ENCODE peak calls at places on chromosome 9, in five cellular contexts. K is endothelial cell of umbilical vein, I is tibial artery, Y is mesendoderm, J is fibroblast of lung. O is an unnamed sample.

GRCh38 chr9:19108038-19108437 is 5.3 kb upstream of the HAUS6 start:
- DNase-seq in K (no peak), I (no peak), Y (no peak), J (no peak), O (no peak)

GRCh38 chr9:125415583-125416443 is 154.2 kb downstream of the GAPVD1 start:
- DNase-seq in K (no peak), I (no peak), Y (no peak), J (no peak), O (no peak)

GRCh38 chr9:25255216-25255615 is 423.0 kb downstream of the TUSC1 start:
- DNase-seq in K (no peak), I (no peak), Y (no peak), J (no peak), O (no peak)

GRCh38 chr9:133117271-133118178 is 3.5 kb downstream of the RALGDS start:
- DNase-seq in K (no peak), I (peak), Y (no peak), J (peak), O (peak)

GRCh38 chr9:90300901-90301688 is 341.5 kb downstream of the DIRAS2 start:
- DNase-seq in K (peak), I (peak), Y (peak), J (peak), O (no peak)

GRCh38 chr9:4555251-4555650 is 65.0 kb downstream of the SLC1A1 start:
- DNase-seq in K (peak), I (no peak), Y (no peak), J (peak), O (no peak)

GRCh38 chr9:4547016-4547415 is 56.7 kb downstream of the SLC1A1 start:
- DNase-seq in K (peak), I (no peak), Y (no peak), J (peak), O (no peak)

GRCh38 chr9:99184427-99185327 is 37.1 kb downstream of the ALG2 start:
- DNase-seq in K (peak), I (peak), Y (peak), J (peak), O (peak)

GRCh38 chr9:38677660-38678303 is 42.2 kb downstream of the FAM240B start:
- DNase-seq in K (no peak), I (no peak), Y (no peak), J (no peak), O (no peak)

GRCh38 chr9:135610290-135611141 is 28.8 kb downstream of the GLT6D1 start:
- DNase-seq in K (no peak), I (no peak), Y (no peak), J (no peak), O (no peak)

GRCh38 chr9:115291841-115292240 is 173.9 kb upstream of the TNC start:
- DNase-seq in K (no peak), I (no peak), Y (peak), J (peak), O (no peak)

GRCh38 chr9:106403081-106403480 is 459.9 kb upstream of the ZNF462 start:
- DNase-seq in K (no peak), I (no peak), Y (peak), J (peak), O (no peak)

GRCh38 chr9:135402739-135403695 is 76.6 kb upstream of the PPP1R26 start:
- DNase-seq in K (no peak), I (no peak), Y (no peak), J (no peak), O (no peak)

GRCh38 chr9:14531424-14532269 is 161.6 kb downstream of the ZDHHC21 start:
- DNase-seq in K (no peak), I (no peak), Y (no peak), J (no peak), O (no peak)

GRCh38 chr9:93261281-93261680 is 77.3 kb downstream of the WNK2 start:
- DNase-seq in K (no peak), I (no peak), Y (no peak), J (no peak), O (peak)

GRCh38 chr9:37531699-37532098 is 44.5 kb downstream of the FBXO10 start:
- DNase-seq in K (no peak), I (no peak), Y (no peak), J (no peak), O (no peak)

GRCh38 chr9:95511232-95511951 is 5.4 kb downstream of the PTCH1 start:
- DNase-seq in K (peak), I (peak), Y (peak), J (peak), O (no peak)

GRCh38 chr9:131657031-131657377 is 82.9 kb downstream of the RAPGEF1 start:
- DNase-seq in K (no peak), I (no peak), Y (no peak), J (no peak), O (no peak)

GRCh38 chr9:120936011-120936763 is 9.6 kb upstream of the TRAF1 start:
- DNase-seq in K (peak), I (peak), Y (peak), J (peak), O (peak)

GRCh38 chr9:81374881-81375280 is 314.5 kb downstream of the TLE1 start:
- DNase-seq in K (peak), I (no peak), Y (peak), J (peak), O (no peak)

GRCh38 chr9:119811030-119811429 is 441.8 kb upstream of the BRINP1 start:
- DNase-seq in K (no peak), I (no peak), Y (peak), J (peak), O (no peak)

GRCh38 chr9:16689352-16689938 is 181.0 kb downstream of the BNC2 start:
- DNase-seq in K (peak), I (peak), Y (no peak), J (peak), O (no peak)

GRCh38 chr9:34507966-34508365 is 14.8 kb downstream of the ENHO start:
- DNase-seq in K (no peak), I (no peak), Y (no peak), J (no peak), O (no peak)

GRCh38 chr9:115098226-115098965 is 19.6 kb downstream of the TNC start:
- DNase-seq in K (no peak), I (no peak), Y (peak), J (peak), O (no peak)

GRCh38 chr9:26744362-26744965 is 148.1 kb downstream of the CAAP1 start:
- DNase-seq in K (peak), I (no peak), Y (peak), J (peak), O (no peak)

DNA sequence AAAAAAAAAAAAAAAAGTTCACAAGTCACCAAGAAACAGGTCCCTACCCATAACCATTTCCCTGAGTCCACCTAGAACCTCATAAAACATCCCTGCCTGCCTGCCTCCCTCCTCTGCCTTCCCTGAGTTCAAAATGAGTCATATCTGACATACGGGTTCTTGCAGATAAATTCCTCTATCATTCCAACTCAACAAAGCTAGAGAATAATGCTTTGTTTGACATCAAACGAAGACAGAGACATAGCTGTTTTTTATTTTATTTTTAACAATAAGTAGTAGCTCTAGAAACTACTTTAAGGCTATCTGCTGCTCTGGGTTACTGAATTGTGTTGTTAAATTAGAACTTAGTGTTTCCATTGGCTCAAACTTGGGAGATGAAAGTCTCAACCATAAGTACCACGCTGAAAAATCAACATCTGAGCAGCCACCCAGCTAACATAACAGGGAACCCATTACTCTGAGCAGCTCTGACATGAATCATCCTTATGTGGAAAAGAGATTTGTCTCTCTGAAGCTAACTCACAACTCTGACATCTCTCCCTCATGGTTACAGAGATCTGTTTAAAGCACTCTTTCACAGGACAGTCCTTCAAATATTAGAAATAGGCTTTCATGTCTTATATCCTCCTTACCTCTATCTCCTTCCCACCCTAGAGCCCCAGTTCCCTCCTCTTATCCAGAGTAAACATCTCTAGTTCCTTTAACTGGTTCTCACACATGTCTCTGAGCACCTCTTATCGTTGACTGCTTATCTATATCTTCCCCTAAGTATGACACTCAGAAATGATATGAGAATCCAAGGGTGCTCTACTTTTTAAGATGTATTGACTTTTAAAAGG is 12.1 kb downstream of the TMEM245 start:
- DNase-seq in K (peak), I (no peak), Y (peak), J (peak), O (no peak)
- H3K27ac ChIP-seq in K (peak), I (peak), Y (no peak), J (peak), O (peak)

GRCh38 chr9:111599092-111599947 is at the start of gene PTGR1:
- DNase-seq in K (peak), I (peak), Y (peak), J (peak), O (peak)
- H3K27ac ChIP-seq in K (peak), I (peak), Y (peak), J (peak), O (no peak)

DNA sequence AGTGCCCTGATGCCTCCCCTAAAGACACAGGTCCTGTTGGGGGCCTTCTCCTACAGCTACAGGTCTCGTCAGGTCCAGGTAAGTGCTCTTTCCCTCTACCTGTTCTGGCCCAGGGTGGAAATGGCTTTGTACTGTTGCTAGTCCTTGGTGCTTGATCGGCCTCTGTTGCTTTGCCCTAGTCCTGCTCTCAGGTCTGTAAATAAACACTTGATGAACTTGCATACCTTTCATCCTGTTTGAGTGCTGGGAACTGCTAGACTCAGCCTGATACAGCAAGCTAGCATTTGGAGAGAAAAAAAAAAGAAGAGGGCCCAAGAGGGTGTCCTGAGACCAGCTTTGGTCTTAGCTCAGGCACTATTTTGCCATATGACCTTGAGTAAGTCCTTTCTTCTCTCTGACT is 21.8 kb upstream of the ZNF618 start:
- DNase-seq in K (no peak), I (no peak), Y (peak), J (no peak), O (no peak)
- H3K27ac ChIP-seq in K (no peak), I (no peak), Y (no peak), J (no peak), O (no peak)

DNA sequence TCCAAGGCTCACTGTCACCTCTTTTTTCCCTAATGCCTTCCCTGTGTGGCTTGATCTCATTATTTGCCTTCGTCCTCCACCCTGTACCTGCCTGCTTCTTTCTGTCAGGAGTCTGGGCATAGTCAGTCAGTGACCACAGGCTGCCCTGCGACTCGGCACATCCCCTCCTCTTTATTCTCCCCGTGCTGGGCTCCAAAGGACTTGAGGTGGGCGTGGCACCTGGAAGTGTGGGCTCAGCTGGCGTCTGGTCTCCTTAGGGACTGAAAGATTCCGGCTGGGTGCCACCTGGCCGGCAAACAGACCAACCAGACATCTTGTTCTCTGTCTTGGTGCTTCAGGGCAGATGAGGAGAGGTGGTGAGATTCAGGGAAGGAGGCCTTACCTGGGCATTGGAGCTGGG is 29.6 kb upstream of the PRDM12 start:
- DNase-seq in K (no peak), I (no peak), Y (no peak), J (no peak), O (peak)
- H3K27ac ChIP-seq in K (no peak), I (no peak), Y (no peak), J (no peak), O (no peak)

GRCh38 chr9:87386490-87386889 is 111.2 kb upstream of the DAPK1 start:
- DNase-seq in K (no peak), I (no peak), Y (no peak), J (peak), O (no peak)

GRCh38 chr9:87382902-87383301 is 114.8 kb upstream of the DAPK1 start:
- DNase-seq in K (no peak), I (peak), Y (no peak), J (peak), O (no peak)

GRCh38 chr9:87381746-87382145 is 115.9 kb upstream of the DAPK1 start:
- DNase-seq in K (no peak), I (no peak), Y (no peak), J (no peak), O (no peak)

GRCh38 chr9:87381050-87381711 is 116.5 kb upstream of the DAPK1 start:
- DNase-seq in K (no peak), I (no peak), Y (no peak), J (peak), O (no peak)

GRCh38 chr9:87383341-87384150 is 114.1 kb upstream of the DAPK1 start:
- DNase-seq in K (no peak), I (no peak), Y (no peak), J (peak), O (no peak)
- H3K27ac ChIP-seq in K (no peak), I (peak), Y (no peak), J (no peak), O (no peak)

GRCh38 chr9:91773166-91773565 is 176.9 kb downstream of the ROR2 start:
- DNase-seq in K (no peak), I (no peak), Y (no peak), J (no peak), O (no peak)

GRCh38 chr9:91768977-91769916 is 180.8 kb downstream of the ROR2 start:
- DNase-seq in K (no peak), I (no peak), Y (no peak), J (no peak), O (no peak)

GRCh38 chr9:91771027-91771426 is 179.0 kb downstream of the ROR2 start:
- DNase-seq in K (no peak), I (no peak), Y (peak), J (peak), O (peak)

GRCh38 chr9:91770229-91770628 is 179.8 kb downstream of the ROR2 start:
- DNase-seq in K (no peak), I (no peak), Y (no peak), J (no peak), O (no peak)

DNA sequence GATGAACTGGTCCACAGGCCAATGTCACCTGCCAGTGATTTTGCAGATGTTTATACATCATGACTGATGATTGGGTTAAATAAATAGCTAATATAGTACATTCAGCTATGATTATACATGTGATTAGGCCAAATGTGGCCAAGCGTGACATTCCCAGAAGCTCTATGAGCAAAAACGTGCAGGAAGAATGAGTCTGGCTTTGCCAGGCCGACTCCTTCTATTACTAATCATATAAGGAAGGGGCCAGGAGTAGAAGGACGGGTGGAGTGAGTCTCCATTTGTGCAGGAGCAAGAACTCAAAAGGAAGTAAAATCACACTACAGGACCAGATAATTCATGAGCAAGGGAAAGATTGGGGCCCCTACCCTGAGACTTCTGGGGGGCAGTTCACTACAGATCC is 178.2 kb downstream of the ROR2 start:
- DNase-seq in K (no peak), I (no peak), Y (no peak), J (peak), O (no peak)
- H3K27ac ChIP-seq in K (no peak), I (no peak), Y (no peak), J (peak), O (no peak)

O was measured in aorta.